ENCODE peak calls at places on chromosomes 12 and 14, in eight cellular contexts. One of them, this sample, is unnamed.

GRCh38 chr12:52060498-52061177 is 9.1 kb upstream of the ATG101 start:
- DNase-seq in right atrium auricular region: no peak
- DNase-seq in uterus: peak
- DNase-seq in fibroblast of lung: no peak
- DNase-seq in colonic mucosa: no peak
- DNase-seq in ovary: no peak
- DNase-seq in K562: no peak
- DNase-seq in CD8-positive, alpha-beta memory T cell: no peak
- DNase-seq in this sample: peak

GRCh38 chr12:56591111-56591510 is 39.0 kb downstream of the BAZ2A start:
- DNase-seq in fibroblast of lung: no peak
- DNase-seq in uterus: no peak
- DNase-seq in CD8-positive, alpha-beta memory T cell: no peak
- DNase-seq in right atrium auricular region: no peak
- DNase-seq in K562: no peak
- DNase-seq in colonic mucosa: no peak
- DNase-seq in ovary: no peak
- DNase-seq in this sample: no peak

GRCh38 chr12:132783917-132784531 is 22.4 kb upstream of the ANKLE2 start:
- DNase-seq in fibroblast of lung: no peak
- DNase-seq in ovary: no peak
- DNase-seq in right atrium auricular region: no peak
- DNase-seq in uterus: no peak
- DNase-seq in colonic mucosa: peak
- DNase-seq in CD8-positive, alpha-beta memory T cell: no peak
- DNase-seq in K562: no peak
- DNase-seq in this sample: no peak

GRCh38 chr12:87196329-87196728 is 832.9 kb downstream of the C12orf50 start:
- DNase-seq in uterus: no peak
- DNase-seq in fibroblast of lung: peak
- DNase-seq in CD8-positive, alpha-beta memory T cell: no peak
- DNase-seq in ovary: no peak
- DNase-seq in colonic mucosa: no peak
- DNase-seq in right atrium auricular region: no peak
- DNase-seq in K562: no peak
- DNase-seq in this sample: no peak

GRCh38 chr14:96204151-96205058 is at the start of gene BDKRB2:
- DNase-seq in uterus: peak
- DNase-seq in colonic mucosa: peak
- DNase-seq in K562: no peak
- DNase-seq in fibroblast of lung: peak
- DNase-seq in ovary: peak
- DNase-seq in right atrium auricular region: peak
- DNase-seq in CD8-positive, alpha-beta memory T cell: no peak
- DNase-seq in this sample: peak

GRCh38 chr14:77989441-77989891 is 180.7 kb upstream of the NRXN3 start:
- DNase-seq in colonic mucosa: no peak
- DNase-seq in K562: no peak
- DNase-seq in fibroblast of lung: no peak
- DNase-seq in right atrium auricular region: no peak
- DNase-seq in CD8-positive, alpha-beta memory T cell: no peak
- DNase-seq in uterus: no peak
- DNase-seq in ovary: no peak
- DNase-seq in this sample: no peak

GRCh38 chr12:107242189-107242588 is 148.8 kb upstream of the CRY1 start:
- DNase-seq in CD8-positive, alpha-beta memory T cell: no peak
- DNase-seq in right atrium auricular region: no peak
- DNase-seq in uterus: no peak
- DNase-seq in fibroblast of lung: no peak
- DNase-seq in ovary: no peak
- DNase-seq in colonic mucosa: no peak
- DNase-seq in K562: no peak
- DNase-seq in this sample: no peak

GRCh38 chr12:119486599-119487154 is 106.9 kb upstream of the TMEM233 start:
- DNase-seq in K562: no peak
- DNase-seq in uterus: no peak
- DNase-seq in right atrium auricular region: no peak
- DNase-seq in fibroblast of lung: no peak
- DNase-seq in CD8-positive, alpha-beta memory T cell: no peak
- DNase-seq in colonic mucosa: no peak
- DNase-seq in ovary: no peak
- DNase-seq in this sample: no peak

GRCh38 chr12:77354766-77355362 is 289.5 kb upstream of the E2F7 start:
- DNase-seq in ovary: no peak
- DNase-seq in fibroblast of lung: peak
- DNase-seq in colonic mucosa: no peak
- DNase-seq in uterus: no peak
- DNase-seq in CD8-positive, alpha-beta memory T cell: no peak
- DNase-seq in right atrium auricular region: no peak
- DNase-seq in K562: no peak
- DNase-seq in this sample: no peak

GRCh38 chr14:53306926-53307325 is 153.8 kb upstream of the DDHD1 start:
- DNase-seq in CD8-positive, alpha-beta memory T cell: no peak
- DNase-seq in fibroblast of lung: peak
- DNase-seq in right atrium auricular region: no peak
- DNase-seq in ovary: no peak
- DNase-seq in K562: peak
- DNase-seq in colonic mucosa: no peak
- DNase-seq in uterus: peak
- DNase-seq in this sample: no peak

GRCh38 chr14:56498112-56498511 is 81.5 kb upstream of the TMEM260 start:
- DNase-seq in colonic mucosa: no peak
- DNase-seq in K562: no peak
- DNase-seq in right atrium auricular region: no peak
- DNase-seq in fibroblast of lung: no peak
- DNase-seq in ovary: no peak
- DNase-seq in uterus: no peak
- DNase-seq in CD8-positive, alpha-beta memory T cell: no peak
- DNase-seq in this sample: no peak

GRCh38 chr14:96380735-96381134 is 11.2 kb upstream of the AK7 start:
- DNase-seq in uterus: no peak
- DNase-seq in ovary: no peak
- DNase-seq in fibroblast of lung: no peak
- DNase-seq in CD8-positive, alpha-beta memory T cell: no peak
- DNase-seq in colonic mucosa: no peak
- DNase-seq in K562: no peak
- DNase-seq in right atrium auricular region: no peak
- DNase-seq in this sample: no peak

GRCh38 chr14:76644875-76645518 is 116.3 kb upstream of the VASH1 start:
- DNase-seq in CD8-positive, alpha-beta memory T cell: no peak
- DNase-seq in uterus: no peak
- DNase-seq in colonic mucosa: no peak
- DNase-seq in K562: peak
- DNase-seq in right atrium auricular region: no peak
- DNase-seq in fibroblast of lung: peak
- DNase-seq in ovary: no peak
- DNase-seq in this sample: no peak

GRCh38 chr12:111439657-111440151 is 34.0 kb downstream of the SH2B3 start:
- DNase-seq in fibroblast of lung: no peak
- DNase-seq in uterus: no peak
- DNase-seq in colonic mucosa: no peak
- DNase-seq in K562: no peak
- DNase-seq in CD8-positive, alpha-beta memory T cell: no peak
- DNase-seq in right atrium auricular region: no peak
- DNase-seq in ovary: no peak
- DNase-seq in this sample: no peak
- H3K27ac ChIP-seq in fibroblast of lung: no peak
- H3K27ac ChIP-seq in uterus: peak
- H3K27ac ChIP-seq in colonic mucosa: no peak
- H3K27ac ChIP-seq in K562: peak
- H3K27ac ChIP-seq in CD8-positive, alpha-beta memory T cell: no peak
- H3K27ac ChIP-seq in right atrium auricular region: peak
- H3K27ac ChIP-seq in ovary: no peak
- H3K27ac ChIP-seq in this sample: peak

GRCh38 chr12:11656550-11656949 is 7.1 kb downstream of the ETV6 start:
- DNase-seq in K562: no peak
- DNase-seq in uterus: no peak
- DNase-seq in fibroblast of lung: no peak
- DNase-seq in colonic mucosa: no peak
- DNase-seq in right atrium auricular region: no peak
- DNase-seq in CD8-positive, alpha-beta memory T cell: no peak
- DNase-seq in ovary: no peak
- DNase-seq in this sample: no peak
- H3K4me3 ChIP-seq in K562: no peak
- H3K4me3 ChIP-seq in uterus: no peak
- H3K4me3 ChIP-seq in fibroblast of lung: no peak
- H3K4me3 ChIP-seq in colonic mucosa: no peak
- H3K4me3 ChIP-seq in right atrium auricular region: no peak
- H3K4me3 ChIP-seq in CD8-positive, alpha-beta memory T cell: no peak
- H3K4me3 ChIP-seq in ovary: no peak
- H3K4me3 ChIP-seq in this sample: no peak

GRCh38 chr12:79547044-79547734 is 143.6 kb downstream of the PAWR start:
- DNase-seq in ovary: no peak
- DNase-seq in colonic mucosa: peak
- DNase-seq in right atrium auricular region: no peak
- DNase-seq in fibroblast of lung: no peak
- DNase-seq in uterus: no peak
- DNase-seq in CD8-positive, alpha-beta memory T cell: no peak
- DNase-seq in K562: no peak
- DNase-seq in this sample: no peak

GRCh38 chr12:79549531-79550271 is 141.1 kb downstream of the PAWR start:
- DNase-seq in fibroblast of lung: no peak
- DNase-seq in K562: no peak
- DNase-seq in colonic mucosa: no peak
- DNase-seq in CD8-positive, alpha-beta memory T cell: no peak
- DNase-seq in right atrium auricular region: no peak
- DNase-seq in uterus: no peak
- DNase-seq in ovary: no peak
- DNase-seq in this sample: no peak

GRCh38 chr12:79547735-79548347 is 142.9 kb downstream of the PAWR start:
- DNase-seq in right atrium auricular region: no peak
- DNase-seq in colonic mucosa: peak
- DNase-seq in uterus: no peak
- DNase-seq in K562: peak
- DNase-seq in fibroblast of lung: peak
- DNase-seq in CD8-positive, alpha-beta memory T cell: no peak
- DNase-seq in ovary: peak
- DNase-seq in this sample: no peak

GRCh38 chr12:79548525-79548924 is 142.2 kb downstream of the PAWR start:
- DNase-seq in colonic mucosa: no peak
- DNase-seq in CD8-positive, alpha-beta memory T cell: no peak
- DNase-seq in fibroblast of lung: no peak
- DNase-seq in uterus: no peak
- DNase-seq in ovary: no peak
- DNase-seq in right atrium auricular region: no peak
- DNase-seq in K562: no peak
- DNase-seq in this sample: no peak

GRCh38 chr12:79546461-79547043 is 144.2 kb downstream of the PAWR start:
- DNase-seq in K562: no peak
- DNase-seq in CD8-positive, alpha-beta memory T cell: no peak
- DNase-seq in uterus: no peak
- DNase-seq in colonic mucosa: no peak
- DNase-seq in fibroblast of lung: no peak
- DNase-seq in ovary: no peak
- DNase-seq in right atrium auricular region: no peak
- DNase-seq in this sample: no peak
- H3K27ac ChIP-seq in K562: no peak
- H3K27ac ChIP-seq in CD8-positive, alpha-beta memory T cell: no peak
- H3K27ac ChIP-seq in uterus: peak
- H3K27ac ChIP-seq in colonic mucosa: no peak
- H3K27ac ChIP-seq in fibroblast of lung: no peak
- H3K27ac ChIP-seq in ovary: no peak
- H3K27ac ChIP-seq in right atrium auricular region: peak
- H3K27ac ChIP-seq in this sample: no peak

DNA sequence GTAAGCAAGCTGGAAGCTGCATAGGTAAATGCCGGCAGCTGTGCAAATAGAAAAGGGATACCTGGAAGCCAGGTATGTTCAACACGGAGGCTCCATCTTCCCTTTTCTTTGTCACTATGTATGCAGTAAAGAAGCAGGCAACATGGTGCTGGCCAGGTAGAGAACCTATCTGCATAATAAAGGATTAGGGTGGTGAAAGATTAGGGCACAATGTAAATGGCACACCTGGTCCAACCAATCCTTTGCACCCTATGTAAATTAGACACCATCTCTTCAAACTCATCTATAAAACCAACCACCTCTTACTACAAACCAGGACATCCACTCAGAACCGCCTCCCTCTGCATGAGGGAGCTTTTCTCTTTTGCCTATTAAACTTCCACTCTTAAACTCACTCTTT is 32.3 kb downstream of the RPS29 start:
- DNase-seq in CD8-positive, alpha-beta memory T cell: no peak
- DNase-seq in ovary: no peak
- DNase-seq in right atrium auricular region: no peak
- DNase-seq in K562: no peak
- DNase-seq in fibroblast of lung: no peak
- DNase-seq in uterus: no peak
- DNase-seq in colonic mucosa: no peak
- DNase-seq in this sample: no peak
- H3K4me3 ChIP-seq in CD8-positive, alpha-beta memory T cell: no peak
- H3K4me3 ChIP-seq in ovary: no peak
- H3K4me3 ChIP-seq in right atrium auricular region: no peak
- H3K4me3 ChIP-seq in K562: no peak
- H3K4me3 ChIP-seq in fibroblast of lung: no peak
- H3K4me3 ChIP-seq in uterus: no peak
- H3K4me3 ChIP-seq in colonic mucosa: no peak
- H3K4me3 ChIP-seq in this sample: no peak

DNA sequence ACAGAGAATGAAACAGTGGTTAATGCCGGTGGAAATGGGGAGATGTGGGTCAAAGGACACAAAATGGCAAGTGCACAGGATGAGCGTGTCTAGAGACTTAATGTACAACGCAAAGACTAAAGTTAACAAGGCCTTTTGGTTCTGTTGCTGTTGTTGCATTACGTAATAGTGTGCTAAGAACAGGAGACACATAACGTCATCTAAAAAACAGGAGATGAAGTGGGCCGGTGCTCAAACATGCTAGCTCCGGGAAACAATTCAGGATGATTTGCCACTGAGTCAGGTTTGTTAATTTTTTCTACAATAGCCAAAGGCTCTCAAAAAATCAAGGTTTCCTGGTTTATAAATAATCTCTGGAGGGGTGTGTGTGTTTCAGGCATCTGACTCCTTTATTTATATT is 55.5 kb downstream of the ETV6 start:
- DNase-seq in fibroblast of lung: peak
- DNase-seq in CD8-positive, alpha-beta memory T cell: no peak
- DNase-seq in colonic mucosa: no peak
- DNase-seq in right atrium auricular region: peak
- DNase-seq in uterus: no peak
- DNase-seq in K562: no peak
- DNase-seq in ovary: peak
- DNase-seq in this sample: no peak
- H3K27ac ChIP-seq in fibroblast of lung: no peak
- H3K27ac ChIP-seq in CD8-positive, alpha-beta memory T cell: no peak
- H3K27ac ChIP-seq in colonic mucosa: no peak
- H3K27ac ChIP-seq in right atrium auricular region: peak
- H3K27ac ChIP-seq in uterus: peak
- H3K27ac ChIP-seq in K562: no peak
- H3K27ac ChIP-seq in ovary: no peak
- H3K27ac ChIP-seq in this sample: peak